ENCODE peak calls at places on chromosomes 16 and 17, in five cellular contexts. One of them, this sample, is unnamed.

GRCh38 chr17:15261063-15261817 is 3.9 kb downstream of the PMP22 start:
- DNase-seq in H1: no peak
- DNase-seq in HepG2: peak
- DNase-seq in GM12878: no peak
- DNase-seq in K562: peak
- DNase-seq in this sample: no peak

GRCh38 chr16:66028505-66029216 is 337.8 kb upstream of the CDH5 start:
- DNase-seq in H1: no peak
- DNase-seq in GM12878: no peak
- DNase-seq in K562: no peak
- DNase-seq in HepG2: no peak
- DNase-seq in this sample: no peak

GRCh38 chr16:56722200-56722842 is 7.6 kb upstream of the NUP93 start:
- DNase-seq in K562: no peak
- DNase-seq in HepG2: no peak
- DNase-seq in H1: no peak
- DNase-seq in GM12878: no peak
- DNase-seq in this sample: no peak

GRCh38 chr17:67582632-67583230 is 135.0 kb upstream of the NOL11 start:
- DNase-seq in HepG2: no peak
- DNase-seq in H1: no peak
- DNase-seq in K562: no peak
- DNase-seq in GM12878: no peak
- DNase-seq in this sample: no peak

GRCh38 chr16:75092777-75093176 is 23.8 kb downstream of the LDHD start:
- DNase-seq in GM12878: no peak
- DNase-seq in HepG2: no peak
- DNase-seq in H1: no peak
- DNase-seq in K562: no peak
- DNase-seq in this sample: no peak

GRCh38 chr17:66655861-66656260 is 179.1 kb upstream of the CACNG5 start:
- DNase-seq in GM12878: no peak
- DNase-seq in K562: no peak
- DNase-seq in H1: no peak
- DNase-seq in HepG2: no peak
- DNase-seq in this sample: no peak

GRCh38 chr17:17855976-17856375 is 19.2 kb upstream of the SREBF1 start:
- DNase-seq in K562: no peak
- DNase-seq in GM12878: no peak
- DNase-seq in HepG2: no peak
- DNase-seq in H1: no peak
- DNase-seq in this sample: no peak

GRCh38 chr17:4788807-4789700 is at the start of gene GLTPD2:
- DNase-seq in K562: no peak
- DNase-seq in GM12878: no peak
- DNase-seq in HepG2: peak
- DNase-seq in H1: no peak
- DNase-seq in this sample: no peak

GRCh38 chr16:6725634-6726331 is 606.9 kb upstream of the RBFOX1 start:
- DNase-seq in GM12878: no peak
- DNase-seq in K562: peak
- DNase-seq in H1: no peak
- DNase-seq in HepG2: no peak
- DNase-seq in this sample: no peak

GRCh38 chr17:61680921-61681320 is 89.9 kb upstream of the NACA2 start:
- DNase-seq in HepG2: no peak
- DNase-seq in H1: no peak
- DNase-seq in K562: no peak
- DNase-seq in GM12878: no peak
- DNase-seq in this sample: no peak

GRCh38 chr17:55717898-55718735 is 4.5 kb downstream of the TMEM100 start:
- DNase-seq in K562: peak
- DNase-seq in H1: peak
- DNase-seq in HepG2: peak
- DNase-seq in GM12878: no peak
- DNase-seq in this sample: peak

GRCh38 chr17:38343608-38343980 is at the start of gene GPR179:
- DNase-seq in GM12878: no peak
- DNase-seq in H1: no peak
- DNase-seq in K562: no peak
- DNase-seq in HepG2: no peak
- DNase-seq in this sample: no peak

GRCh38 chr17:68627956-68628355 is 26.8 kb upstream of the FAM20A start:
- DNase-seq in HepG2: no peak
- DNase-seq in H1: no peak
- DNase-seq in GM12878: no peak
- DNase-seq in K562: no peak
- DNase-seq in this sample: no peak

GRCh38 chr16:15976929-15977637 is 27.7 kb downstream of the ABCC1 start:
- DNase-seq in GM12878: no peak
- DNase-seq in H1: no peak
- DNase-seq in HepG2: no peak
- DNase-seq in K562: no peak
- DNase-seq in this sample: no peak

GRCh38 chr17:21058098-21058893 is 15.5 kb upstream of the USP22 start:
- DNase-seq in HepG2: no peak
- DNase-seq in GM12878: no peak
- DNase-seq in K562: no peak
- DNase-seq in H1: no peak
- DNase-seq in this sample: no peak

GRCh38 chr16:21023509-21024202 is 123.1 kb downstream of the LYRM1 start:
- DNase-seq in H1: no peak
- DNase-seq in HepG2: no peak
- DNase-seq in K562: no peak
- DNase-seq in GM12878: no peak
- DNase-seq in this sample: no peak

GRCh38 chr17:36722121-36722902 is 120.9 kb downstream of the MRM1 start:
- DNase-seq in HepG2: no peak
- DNase-seq in K562: peak
- DNase-seq in H1: no peak
- DNase-seq in GM12878: no peak
- DNase-seq in this sample: no peak

DNA sequence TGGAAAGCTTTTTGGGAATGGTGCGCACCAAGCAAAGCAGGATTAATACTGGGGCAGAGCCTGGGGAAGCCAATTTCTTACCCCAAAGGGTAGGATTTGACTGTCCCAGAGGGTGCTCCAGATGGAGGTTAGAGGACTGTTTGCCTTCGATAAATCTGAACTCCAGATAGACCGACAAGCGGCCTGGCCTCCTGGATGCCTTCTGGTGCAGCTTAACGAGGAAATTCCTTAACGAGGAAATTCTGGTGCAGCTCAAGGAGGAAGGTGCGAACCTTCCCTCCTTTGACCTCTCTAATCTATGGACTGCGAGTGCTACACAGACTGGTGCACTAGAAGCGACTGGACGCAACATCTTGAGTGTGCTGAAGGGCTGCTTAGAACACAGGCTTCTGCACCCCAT is 6.5 kb downstream of the CALB2 start:
- DNase-seq in K562: no peak
- DNase-seq in HepG2: no peak
- DNase-seq in GM12878: no peak
- DNase-seq in H1: no peak
- DNase-seq in this sample: no peak
- TF ChIP-seq ZNF274 in K562: no peak
- TF ChIP-seq ZNF274 in HepG2: no peak
- TF ChIP-seq ZNF274 in GM12878: no peak
- TF ChIP-seq ZNF274 in H1: no peak
- TF ChIP-seq ZNF274 in this sample: no peak

GRCh38 chr17:74758846-74759163 is 10.4 kb downstream of the NHERF1 start:
- DNase-seq in GM12878: no peak
- DNase-seq in H1: no peak
- DNase-seq in HepG2: no peak
- DNase-seq in K562: no peak
- DNase-seq in this sample: no peak

GRCh38 chr17:74760404-74761105 is 12.1 kb downstream of the NHERF1 start:
- DNase-seq in K562: peak
- DNase-seq in HepG2: no peak
- DNase-seq in GM12878: no peak
- DNase-seq in H1: no peak
- DNase-seq in this sample: no peak

GRCh38 chr17:74759243-74759801 is 10.9 kb downstream of the NHERF1 start:
- DNase-seq in H1: no peak
- DNase-seq in K562: no peak
- DNase-seq in HepG2: no peak
- DNase-seq in GM12878: no peak
- DNase-seq in this sample: no peak

GRCh38 chr17:74761419-74761818 is 13.0 kb downstream of the NHERF1 start:
- DNase-seq in K562: no peak
- DNase-seq in GM12878: no peak
- DNase-seq in H1: no peak
- DNase-seq in HepG2: no peak
- DNase-seq in this sample: no peak

GRCh38 chr17:74759941-74760340 is 11.5 kb downstream of the NHERF1 start:
- DNase-seq in H1: no peak
- DNase-seq in K562: no peak
- DNase-seq in GM12878: no peak
- DNase-seq in HepG2: no peak
- DNase-seq in this sample: no peak
- TF ChIP-seq ATF3 in H1: no peak
- TF ChIP-seq ATF3 in K562: no peak
- TF ChIP-seq ATF3 in GM12878: no peak
- TF ChIP-seq ATF3 in HepG2: no peak
- TF ChIP-seq ATF3 in this sample: no peak

GRCh38 chr16:78230832-78231231 is 131.4 kb downstream of the WWOX start:
- DNase-seq in GM12878: no peak
- DNase-seq in K562: no peak
- DNase-seq in HepG2: no peak
- DNase-seq in H1: no peak
- DNase-seq in this sample: no peak

GRCh38 chr16:78237346-78237745 is 137.9 kb downstream of the WWOX start:
- DNase-seq in K562: no peak
- DNase-seq in HepG2: no peak
- DNase-seq in H1: no peak
- DNase-seq in GM12878: no peak
- DNase-seq in this sample: no peak

GRCh38 chr16:78237856-78238255 is 138.4 kb downstream of the WWOX start:
- DNase-seq in H1: no peak
- DNase-seq in GM12878: no peak
- DNase-seq in HepG2: no peak
- DNase-seq in K562: no peak
- DNase-seq in this sample: no peak

GRCh38 chr16:78235876-78236275 is 136.4 kb downstream of the WWOX start:
- DNase-seq in K562: no peak
- DNase-seq in HepG2: no peak
- DNase-seq in H1: no peak
- DNase-seq in GM12878: no peak
- DNase-seq in this sample: no peak

DNA sequence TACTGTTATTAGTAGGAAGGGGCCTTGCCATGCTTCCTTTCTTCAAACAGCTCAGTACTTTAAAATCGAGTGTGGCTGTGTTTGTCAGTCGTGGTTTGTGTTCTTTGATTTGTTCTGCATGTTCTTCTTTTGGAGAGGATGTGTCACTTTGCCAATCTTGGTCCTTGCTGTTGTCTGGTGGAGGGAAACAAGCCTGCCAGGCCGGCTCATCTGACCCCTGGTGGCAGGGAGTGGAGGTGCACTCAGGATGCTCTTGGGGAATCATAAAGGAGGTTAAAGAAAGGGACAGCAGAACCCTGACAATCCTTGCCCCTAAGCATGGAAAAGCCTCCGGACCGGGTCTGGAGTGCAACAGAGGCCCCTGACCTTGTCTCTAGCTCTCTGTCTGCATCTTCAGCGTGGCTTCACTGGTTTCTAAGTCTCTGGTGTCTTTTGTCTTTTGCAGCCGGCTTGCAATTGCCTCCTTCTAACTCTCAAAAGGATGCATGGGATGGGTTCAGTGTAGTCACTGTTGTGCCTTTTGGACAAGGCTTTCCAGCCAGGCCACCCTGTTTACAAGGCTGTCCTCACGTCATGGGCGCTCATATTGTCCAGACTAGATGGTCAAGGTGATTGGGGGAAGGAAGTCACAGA is 135.8 kb downstream of the WWOX start:
- DNase-seq in H1: peak
- DNase-seq in K562: peak
- DNase-seq in HepG2: peak
- DNase-seq in GM12878: peak
- DNase-seq in this sample: peak
- TF ChIP-seq ZNF274 in H1: no peak
- TF ChIP-seq ZNF274 in K562: no peak
- TF ChIP-seq ZNF274 in HepG2: no peak
- TF ChIP-seq ZNF274 in GM12878: no peak
- TF ChIP-seq ZNF274 in this sample: no peak

GRCh38 chr17:75827291-75828050 is 16.7 kb downstream of the UNC13D start:
- DNase-seq in H1: peak
- DNase-seq in HepG2: peak
- DNase-seq in GM12878: no peak
- DNase-seq in K562: peak
- DNase-seq in this sample: no peak
- TF ChIP-seq ATF3 in H1: peak
- TF ChIP-seq ATF3 in HepG2: no peak
- TF ChIP-seq ATF3 in GM12878: no peak
- TF ChIP-seq ATF3 in K562: no peak
- TF ChIP-seq ATF3 in this sample: no peak

DNA sequence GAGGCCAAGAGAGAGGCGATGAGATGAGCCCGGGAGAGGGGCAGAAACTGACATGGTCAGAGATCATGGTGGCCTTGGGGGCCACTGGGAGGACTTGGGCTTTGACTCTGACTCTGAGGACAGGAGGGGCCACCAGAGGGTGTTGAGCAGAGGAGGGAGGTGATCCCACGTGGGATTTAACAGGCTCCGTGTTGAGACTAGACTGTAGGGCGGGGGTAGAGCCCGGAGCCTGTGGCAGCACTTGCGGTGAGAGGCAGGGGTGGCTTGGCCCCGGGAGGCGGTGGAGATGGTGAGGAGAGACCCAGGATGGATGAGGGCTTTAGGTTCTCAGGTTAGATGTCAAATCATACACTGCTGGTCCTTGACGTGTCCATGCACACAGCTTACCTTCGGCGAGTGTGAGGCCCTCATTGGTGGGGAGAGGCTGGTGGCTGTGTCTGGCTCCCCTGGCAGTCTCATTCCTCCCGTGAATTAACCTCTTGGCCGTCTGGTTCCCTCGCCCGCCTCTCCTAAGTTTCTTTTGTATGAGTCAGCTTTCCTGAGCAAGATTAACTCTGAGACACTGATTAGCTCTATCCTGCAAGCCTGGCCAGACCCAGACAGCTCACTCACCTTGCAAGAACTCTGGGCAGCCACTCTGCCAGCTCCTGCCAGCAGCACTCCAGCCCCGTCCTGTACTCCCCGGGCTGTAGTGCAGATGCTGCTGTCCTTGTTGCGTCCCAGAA is 39.7 kb downstream of the VPS35L start:
- DNase-seq in H1: no peak
- DNase-seq in K562: no peak
- DNase-seq in GM12878: no peak
- DNase-seq in HepG2: no peak
- DNase-seq in this sample: no peak
- TF ChIP-seq ZNF274 in H1: no peak
- TF ChIP-seq ZNF274 in K562: no peak
- TF ChIP-seq ZNF274 in GM12878: no peak
- TF ChIP-seq ZNF274 in HepG2: no peak
- TF ChIP-seq ZNF274 in this sample: no peak

GRCh38 chr16:68737046-68737729 is at the start of gene CDH1:
- DNase-seq in HepG2: no peak
- DNase-seq in GM12878: no peak
- DNase-seq in H1: peak
- DNase-seq in K562: no peak
- DNase-seq in this sample: peak
- TF ChIP-seq ATF3 in HepG2: peak
- TF ChIP-seq ATF3 in GM12878: no peak
- TF ChIP-seq ATF3 in H1: no peak
- TF ChIP-seq ATF3 in K562: no peak
- TF ChIP-seq ATF3 in this sample: no peak

This sample was measured in HCT116.